ENCODE peak calls at places on chromosomes 11 and 22, in six cellular contexts. I, K, G, B, A and E are unnamed samples.

GRCh38 chr11:27076121-27076589 is 35.5 kb downstream of the BBOX1 start:
- DNase-seq in I (no peak), K (no peak), G (no peak), B (no peak), A (peak; percentile 21), E (no peak)

GRCh38 chr11:119711476-119711875 is 17.5 kb downstream of the NECTIN1 start:
- DNase-seq in I (no peak), K (no peak), G (no peak), B (no peak), A (no peak), E (no peak)

GRCh38 chr22:27867114-27867957 is 51.7 kb downstream of the PITPNB start:
- DNase-seq in I (no peak), K (no peak), G (no peak), B (no peak), A (no peak), E (no peak)

GRCh38 chr22:30841264-30841663 is 127.3 kb downstream of the MORC2 start:
- DNase-seq in I (no peak), K (no peak), G (no peak), B (no peak), A (no peak), E (no peak)

GRCh38 chr11:73198677-73199076 is 19.4 kb upstream of the P2RY2 start:
- DNase-seq in I (no peak), K (peak; percentile 72), G (no peak), B (no peak), A (peak; percentile 47), E (no peak)

GRCh38 chr11:114079406-114080072 is 20.0 kb downstream of the ZBTB16 start:
- DNase-seq in I (no peak), K (no peak), G (no peak), B (no peak), A (no peak), E (no peak)

GRCh38 chr11:69877235-69877634 is 58.0 kb upstream of the FGF3 start:
- DNase-seq in I (no peak), K (peak; percentile 35), G (no peak), B (no peak), A (no peak), E (no peak)

GRCh38 chr11:96278039-96278897 is 64.7 kb downstream of the MAML2 start:
- DNase-seq in I (no peak), K (no peak), G (no peak), B (no peak), A (no peak), E (no peak)

GRCh38 chr11:84425704-84426103 is 1139.5 kb upstream of the CCDC90B start:
- DNase-seq in I (no peak), K (no peak), G (no peak), B (no peak), A (no peak), E (no peak)

GRCh38 chr22:40289991-40290459 is 56.3 kb upstream of the ADSL start:
- DNase-seq in I (no peak), K (no peak), G (no peak), B (peak; percentile 50), A (no peak), E (no peak)

GRCh38 chr22:34587357-34588356 is 478.3 kb upstream of the ISX start:
- DNase-seq in I (no peak), K (peak; percentile 32), G (no peak), B (no peak), A (no peak), E (no peak)

GRCh38 chr11:132551011-132551410 is 981.3 kb downstream of the OPCML start:
- DNase-seq in I (no peak), K (no peak), G (no peak), B (no peak), A (no peak), E (no peak)

GRCh38 chr22:50676211-50676636 is 3.6 kb downstream of the SHANK3 start:
- DNase-seq in I (no peak), K (no peak), G (no peak), B (no peak), A (no peak), E (no peak)

GRCh38 chr22:49767355-49768062 is 60.2 kb downstream of the BRD1 start:
- DNase-seq in I (no peak), K (peak; percentile 62), G (no peak), B (no peak), A (peak; percentile 69), E (no peak)

GRCh38 chr11:131195801-131196517 is 174.5 kb upstream of the NTM start:
- DNase-seq in I (no peak), K (peak; percentile 38), G (peak; percentile 45), B (no peak), A (no peak), E (peak; percentile 44)

GRCh38 chr11:13120691-13121090 is 111.6 kb downstream of the RASSF10 start:
- DNase-seq in I (no peak), K (peak; percentile 48), G (no peak), B (no peak), A (no peak), E (no peak)

GRCh38 chr11:126060651-126061220 is 1.9 kb downstream of the CDON start:
- DNase-seq in I (no peak), K (peak; percentile 45), G (no peak), B (no peak), A (peak; percentile 32), E (no peak)

GRCh38 chr22:50027639-50028537 is 15.3 kb upstream of the IL17REL start:
- DNase-seq in I (no peak), K (peak; percentile 64), G (no peak), B (no peak), A (no peak), E (no peak)

GRCh38 chr11:30585067-30585891 is 874 bp downstream of the MPPED2 start:
- DNase-seq in I (peak; percentile 57), K (peak; percentile 12), G (no peak), B (peak; percentile 6), A (peak; percentile 63), E (no peak)

GRCh38 chr11:69539416-69540117 is 58.1 kb downstream of the LINC01488 start:
- DNase-seq in I (no peak), K (peak; percentile 43), G (no peak), B (no peak), A (no peak), E (peak; percentile 84)

GRCh38 chr11:44582641-44583352 is 17.3 kb downstream of the CD82 start:
- DNase-seq in I (no peak), K (no peak), G (no peak), B (no peak), A (no peak), E (no peak)

GRCh38 chr11:112837162-112837826 is 123.9 kb upstream of the NCAM1 start:
- DNase-seq in I (no peak), K (no peak), G (peak; percentile 22), B (no peak), A (no peak), E (peak; percentile 89)

GRCh38 chr22:49997221-49997599 is 15.4 kb downstream of the IL17REL start:
- DNase-seq in I (no peak), K (peak; percentile 9), G (no peak), B (no peak), A (no peak), E (no peak)

GRCh38 chr22:17370036-17370765 is 941 bp downstream of the CECR2 start:
- DNase-seq in I (peak; percentile 69), K (no peak), G (no peak), B (no peak), A (peak; percentile 76), E (no peak)

GRCh38 chr11:44574620-44575287 is 9.3 kb downstream of the CD82 start:
- DNase-seq in I (no peak), K (peak; percentile 93), G (no peak), B (no peak), A (no peak), E (no peak)

GRCh38 chr22:35766654-35767580 is 49.2 kb downstream of the APOL5 start:
- DNase-seq in I (no peak), K (no peak), G (no peak), B (no peak), A (peak; percentile 72), E (peak; percentile 31)